ENCODE peak calls at places on chromosomes 4 and X, in seven cellular contexts. S is uterus; K is CD4-positive, alpha-beta memory T cell; A is heart right ventricle; P is adipocyte; X is neural progenitor cell; U is ascending aorta. L is an unnamed sample. For H3K27me3, the result is how much of the 10 kb centered on the place peaks cover.

GRCh38 chr4:176745902-176746301 is 46.8 kb downstream of the VEGFC start:
- DNase-seq in K (no peak), A (no peak), X (no peak), S (no peak), P (no peak), U (no peak), L (no peak)

GRCh38 chrX:54044877-54045328 is 630 bp upstream of the PHF8 start:
- DNase-seq in P (no peak), K (no peak), S (no peak), U (no peak), X (no peak), A (no peak), L (no peak)

GRCh38 chr4:150682126-150682525 is 100.2 kb downstream of the MAB21L2 start:
- DNase-seq in S (no peak), U (no peak), X (no peak), P (no peak), A (no peak), K (no peak), L (no peak)

GRCh38 chrX:134868766-134869495 is 121.9 kb upstream of the SMIM10 start:
- DNase-seq in X (no peak), A (no peak), U (no peak), K (no peak), S (no peak), P (peak), L (no peak)

GRCh38 chr4:67727124-67727850 is 26.3 kb upstream of the UBA6 start:
- DNase-seq in U (no peak), P (no peak), K (no peak), S (no peak), A (no peak), X (no peak), L (no peak)

GRCh38 chr4:114286275-114286674 is 306.8 kb upstream of the ARSJ start:
- DNase-seq in U (no peak), K (no peak), P (peak), S (no peak), A (no peak), X (no peak), L (no peak)

GRCh38 chrX:78075787-78076389 is 28.2 kb upstream of the PGK1 start:
- DNase-seq in K (no peak), A (no peak), X (no peak), U (no peak), S (no peak), P (no peak), L (no peak)

GRCh38 chr4:123352240-123352945 is 44.2 kb upstream of the SPRY1 start:
- DNase-seq in P (peak), K (no peak), X (no peak), A (no peak), U (no peak), S (no peak), L (no peak)

GRCh38 chrX:151004085-151004484 is 20.9 kb downstream of the HMGB3 start:
- DNase-seq in S (no peak), A (no peak), U (no peak), K (no peak), P (peak), X (peak), L (no peak)

GRCh38 chrX:8304668-8305067 is 133.6 kb upstream of the VCX2 start:
- DNase-seq in X (no peak), A (no peak), U (no peak), P (no peak), K (no peak), S (no peak), L (no peak)

GRCh38 chr4:39873823-39874222 is 103.9 kb downstream of the PDS5A start:
- DNase-seq in U (no peak), P (peak), A (no peak), S (no peak), X (no peak), K (no peak), L (no peak)

DNA sequence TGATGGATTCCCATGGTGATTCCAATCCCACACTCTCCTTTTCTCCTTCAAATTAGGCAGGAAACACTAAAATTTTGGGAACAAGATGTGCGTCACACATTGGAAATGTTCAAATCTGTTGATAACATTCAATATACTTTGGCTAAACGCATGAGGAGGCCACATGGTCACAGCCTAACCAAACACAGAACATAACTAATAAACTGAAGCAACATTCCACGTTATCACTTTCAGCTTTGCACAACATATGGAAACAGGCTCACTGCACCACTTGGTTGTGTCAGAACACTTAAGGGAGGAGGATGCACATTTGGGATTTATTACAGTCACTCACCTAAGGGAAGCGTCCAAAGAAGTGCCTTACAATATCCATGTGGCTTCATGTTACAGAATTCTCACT is 4.7 kb downstream of the SH3RF1 start:
- DNase-seq in A (no peak), X (no peak), P (no peak), U (no peak), K (no peak), S (no peak), L (no peak)
- H3K27me3 ChIP-seq in A (under half), X (under half), P (under half), U (under half), K (under half), S (under half), L (under half)

GRCh38 chrX:21802844-21803243 is 36.6 kb upstream of the MBTPS2 start:
- DNase-seq in X (no peak), P (no peak), K (no peak), S (no peak), U (no peak), A (no peak), L (no peak)
- H3K27me3 ChIP-seq in X (under half), P (under half), K (under half), S (under half), U (under half), A (under half), L (under half)

DNA sequence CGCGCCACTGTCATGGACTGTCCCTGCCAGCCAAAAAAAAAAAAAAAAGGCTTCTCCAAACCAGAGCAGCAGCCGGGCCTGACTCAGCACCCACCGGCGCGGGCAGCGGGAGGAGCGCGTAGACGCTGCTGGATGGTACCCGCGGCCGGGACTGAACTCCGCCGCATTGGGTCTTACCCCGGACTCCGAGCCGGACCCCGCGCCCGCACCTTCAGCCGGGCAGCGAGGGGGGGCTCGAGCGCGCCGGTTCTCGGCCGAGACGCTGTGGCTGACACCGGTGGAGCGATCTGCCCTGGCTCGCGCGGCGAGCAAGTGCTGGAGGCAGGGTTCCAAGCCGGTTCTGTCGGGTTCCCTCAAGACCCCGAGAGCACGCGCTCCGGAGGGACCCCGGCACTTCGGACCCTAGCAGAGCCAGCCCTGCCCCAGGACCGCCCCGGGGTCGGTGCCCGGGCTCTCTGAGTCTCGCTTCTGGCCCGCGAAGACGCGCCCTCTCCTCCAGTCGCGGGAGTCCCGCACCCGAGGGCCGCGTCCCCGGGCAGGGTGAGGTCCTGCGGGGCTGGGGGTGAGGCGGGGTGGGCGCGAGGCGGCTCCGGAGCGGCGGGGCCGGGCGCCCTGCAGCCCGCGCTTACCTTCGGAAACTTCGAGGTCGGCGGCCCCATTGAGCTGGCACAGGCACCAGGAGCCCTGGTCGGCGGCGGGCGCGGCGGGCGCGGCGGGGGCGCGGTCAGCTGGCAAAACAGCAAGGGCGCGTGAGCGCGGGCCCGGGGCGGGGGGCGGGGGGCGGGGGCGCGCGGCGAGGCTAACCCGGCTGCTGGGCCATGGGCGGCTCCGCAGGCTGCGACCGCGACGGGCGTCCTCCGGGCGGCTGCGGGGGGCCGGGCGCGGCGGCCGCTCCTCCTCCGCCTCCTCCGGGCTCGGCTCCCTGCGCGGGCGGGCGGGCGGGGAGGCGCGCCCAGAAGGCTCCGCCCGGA is 11.8 kb upstream of the MAN2B2 start:
- DNase-seq in X (peak), A (no peak), U (no peak), S (no peak), P (peak), K (no peak), L (no peak)
- H3K27me3 ChIP-seq in X (half or more), A (half or more), U (under half), S (under half), P (under half), K (under half), L (under half)

DNA sequence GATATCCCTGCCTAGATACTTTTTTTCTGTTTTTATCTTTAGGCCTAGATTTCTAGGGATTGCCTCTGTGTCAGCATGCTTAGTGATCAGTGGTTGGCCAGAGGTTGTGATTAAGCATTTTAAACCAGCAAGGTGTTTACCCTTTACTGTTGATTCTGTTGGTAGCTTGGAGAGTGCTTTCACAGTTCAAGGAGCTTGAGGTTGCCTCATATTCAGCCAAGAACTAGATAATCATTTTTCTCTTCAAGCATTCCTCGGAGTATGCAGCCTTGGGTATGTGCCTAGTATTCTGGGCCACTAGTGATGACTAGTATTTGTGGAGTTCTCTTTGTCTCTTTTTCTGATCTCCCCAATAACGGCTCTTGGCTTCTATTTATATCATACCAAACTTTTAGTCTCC is 20.4 kb downstream of the APOOL start:
- DNase-seq in P (no peak), K (no peak), A (no peak), S (no peak), U (no peak), X (no peak), L (no peak)
- H3K27me3 ChIP-seq in P (under half), K (under half), A (under half), S (under half), U (under half), X (under half), L (under half)